ENCODE peak calls at places on chromosomes 5 and 9, in four cellular contexts. E is HepG2, K is H1, D is GM12878. C is an unnamed sample.

GRCh38 chr9:33676746-33677505 is 118.4 kb upstream of the PRSS3 start:
- DNase-seq in D (no peak), K (peak; percentile 74), E (no peak), C (peak; percentile 35)

GRCh38 chr5:87170799-87171198 is 96.9 kb upstream of the RASA1 start:
- DNase-seq in E (no peak), K (no peak), D (no peak), C (no peak)

GRCh38 chr9:129520981-129521380 is 99.9 kb downstream of the C9orf50 start:
- DNase-seq in E (no peak), K (no peak), D (no peak), C (no peak)

GRCh38 chr9:86838883-86839497 is 108.3 kb downstream of the GAS1 start:
- DNase-seq in D (no peak), E (no peak), K (no peak), C (no peak)

GRCh38 chr9:130779153-130779855 is 55.8 kb upstream of the ABL1 start:
- DNase-seq in D (no peak), E (no peak), K (no peak), C (no peak)

GRCh38 chr5:3027185-3027865 is 275.8 kb upstream of the IRX2 start:
- DNase-seq in E (no peak), D (no peak), K (no peak), C (no peak)

GRCh38 chr5:58764199-58764598 is 181.3 kb downstream of the RAB3C start:
- DNase-seq in E (no peak), K (no peak), D (no peak), C (no peak)

GRCh38 chr9:114008667-114009410 is 69.3 kb downstream of the AMBP start:
- DNase-seq in K (peak; percentile 32), D (no peak), E (no peak), C (no peak)

GRCh38 chr5:31193591-31194457 is at the start of gene CDH6:
- DNase-seq in D (no peak), K (peak; percentile 79), E (no peak), C (no peak)

GRCh38 chr9:14062449-14063187 is 251.3 kb downstream of the NFIB start:
- DNase-seq in D (no peak), E (no peak), K (no peak), C (no peak)

GRCh38 chr5:128777052-128777451 is 188.2 kb upstream of the SLC27A6 start:
- DNase-seq in E (no peak), D (peak; percentile 7), K (no peak), C (no peak)

GRCh38 chr9:11163843-11164242 is 551.0 kb upstream of the PTPRD start:
- DNase-seq in E (no peak), D (no peak), K (no peak), C (no peak)

GRCh38 chr5:141618030-141618803 is 583 bp downstream of the DIAPH1 start:
- DNase-seq in K (peak; percentile 76), E (peak; percentile 63), D (no peak), C (no peak)

GRCh38 chr9:138020120-138020794 is 142.7 kb downstream of the CACNA1B start:
- DNase-seq in K (peak; percentile 43), D (no peak), E (no peak), C (no peak)

GRCh38 chr5:175521313-175521833 is 43.0 kb downstream of the SFXN1 start:
- DNase-seq in E (no peak), K (no peak), D (no peak), C (no peak)

GRCh38 chr5:424259-425110 is 18.5 kb upstream of the EXOC3 start:
- DNase-seq in K (no peak), D (peak; percentile 82), E (no peak), C (no peak)

GRCh38 chr5:61866930-61867329 is 439.1 kb upstream of the KIF2A start:
- DNase-seq in K (no peak), E (no peak), D (peak; percentile 32), C (peak; percentile 36)

GRCh38 chr9:3787628-3788027 is 261.8 kb upstream of the RFX3 start:
- DNase-seq in K (no peak), D (no peak), E (no peak), C (no peak)

GRCh38 chr9:522658-523057 is 308.0 kb downstream of the DOCK8 start:
- DNase-seq in K (no peak), D (no peak), E (no peak), C (no peak)

GRCh38 chr5:122704247-122705036 is 70.4 kb upstream of the SNX2 start:
- DNase-seq in E (peak; percentile 45), K (no peak), D (no peak), C (peak; percentile 13)

GRCh38 chr9:137441289-137441934 is at the start of gene ENTPD8:
- DNase-seq in K (peak; percentile 93), D (no peak), E (peak; percentile 87), C (peak; percentile 71)

GRCh38 chr9:36828574-36829141 is 205.4 kb downstream of the PAX5 start:
- DNase-seq in E (no peak), D (no peak), K (no peak), C (no peak)

GRCh38 chr5:163705983-163706771 is 200.8 kb downstream of the MAT2B start:
- DNase-seq in D (no peak), K (no peak), E (no peak), C (no peak)

GRCh38 chr5:37823433-37824152 is 16.2 kb downstream of the GDNF start:
- DNase-seq in E (no peak), K (no peak), D (no peak), C (no peak)

GRCh38 chr5:144032375-144032774 is 138.1 kb downstream of the YIPF5 start:
- DNase-seq in K (no peak), D (no peak), E (no peak), C (no peak)
- TF ChIP-seq ATF3 in K (no peak), D (no peak), E (no peak), C (no peak)

GRCh38 chr9:81685763-81686613 is 3.4 kb downstream of the TLE1 start:
- DNase-seq in E (peak; percentile 46), K (no peak), D (no peak), C (no peak)
- TF ChIP-seq CTCF in E (no peak), K (no peak), D (no peak), C (no peak)

GRCh38 chr9:134165357-134166315 is 1.3 kb upstream of the RNU6ATAC start:
- DNase-seq in D (no peak), E (no peak), K (no peak), C (peak; percentile 36)
- TF ChIP-seq RFX5 in D (no peak), E (no peak), K (no peak), C (no peak)

DNA sequence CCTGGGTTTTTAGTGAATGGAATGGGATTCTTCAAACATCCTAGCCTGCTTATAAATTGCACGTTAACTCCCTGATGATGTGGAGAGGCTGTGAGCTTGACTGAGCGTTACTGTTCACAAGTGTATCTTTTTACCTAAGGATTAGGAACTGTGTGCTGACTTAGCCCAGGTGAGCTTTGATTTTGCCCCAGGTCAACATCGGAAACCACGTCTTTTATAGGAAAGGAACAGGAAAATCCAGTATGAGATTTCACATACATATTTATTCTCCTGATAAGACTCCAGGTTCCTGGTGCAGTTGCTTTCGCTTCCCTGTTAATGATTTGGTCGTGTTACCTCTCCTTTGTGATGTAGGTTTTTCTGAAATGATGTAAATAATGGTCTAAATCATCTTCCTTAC is 103.2 kb upstream of the BASP1 start:
- DNase-seq in D (no peak), K (no peak), E (no peak), C (no peak)
- TF ChIP-seq ATF3 in D (no peak), K (no peak), E (no peak), C (no peak)

DNA sequence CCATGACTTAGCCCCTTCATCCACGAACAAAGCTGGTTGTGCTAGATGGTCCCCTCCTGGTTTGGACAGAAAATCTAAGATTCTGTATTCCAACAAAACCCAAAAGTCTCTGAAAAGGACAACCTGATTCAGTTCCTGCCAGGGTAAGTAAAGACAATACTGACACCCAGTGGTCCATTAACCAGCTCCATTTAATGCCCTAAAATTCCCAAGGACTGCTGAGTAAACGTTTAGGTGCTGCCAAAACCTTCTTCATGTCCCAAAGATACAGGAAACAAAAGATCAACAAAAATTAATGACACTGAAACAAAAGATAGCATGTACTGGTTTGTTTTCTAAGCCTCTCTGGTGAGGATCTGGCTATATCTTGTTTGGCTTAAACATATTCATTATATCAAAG is 25.3 kb upstream of the PPP1R2B start:
- DNase-seq in K (no peak), D (no peak), E (peak; percentile 26), C (no peak)
- TF ChIP-seq CTCF in K (no peak), D (peak; percentile 45), E (peak; percentile 56), C (no peak)

DNA sequence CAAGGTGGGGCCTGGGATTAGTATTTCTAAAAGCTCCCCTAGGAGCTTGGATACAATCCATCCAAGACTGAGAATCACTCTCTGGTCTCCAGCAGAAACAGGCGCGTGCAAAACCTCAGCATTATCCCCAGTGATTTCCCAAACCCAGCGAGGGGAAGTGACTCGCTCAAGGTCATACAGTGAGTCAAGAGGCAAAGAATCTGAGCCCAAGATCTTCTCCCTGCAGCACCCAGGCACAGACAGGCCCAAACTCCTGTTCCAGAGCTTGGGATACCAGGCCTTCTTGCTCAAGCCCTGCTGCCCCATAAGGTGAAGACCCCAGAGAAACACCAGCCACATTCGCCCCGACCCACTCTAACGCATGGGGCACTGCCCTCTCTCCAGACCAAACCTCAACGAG is 33.2 kb downstream of the SHB start:
- DNase-seq in D (no peak), E (peak; percentile 66), K (no peak), C (no peak)
- TF ChIP-seq RFX5 in D (no peak), E (no peak), K (no peak), C (no peak)

GRCh38 chr9:92976436-92976835 is 29.1 kb downstream of the FGD3 start:
- DNase-seq in E (no peak), K (no peak), D (no peak), C (no peak)
- TF ChIP-seq ATF3 in E (no peak), K (no peak), D (no peak), C (no peak)

GRCh38 chr5:39638803-39639202 is 214.0 kb upstream of the DAB2 start:
- DNase-seq in E (no peak), K (no peak), D (no peak), C (no peak)
- TF ChIP-seq CTCF in E (no peak), K (no peak), D (no peak), C (no peak)

GRCh38 chr5:72920690-72921089 is 35.2 kb upstream of the FCHO2 start:
- DNase-seq in E (no peak), K (no peak), D (no peak), C (no peak)
- TF ChIP-seq RFX5 in E (no peak), K (no peak), D (no peak), C (no peak)

GRCh38 chr9:126439402-126439765 is 112.8 kb downstream of the MVB12B start:
- DNase-seq in E (no peak), K (no peak), D (no peak), C (no peak)

GRCh38 chr9:126438757-126439401 is 112.2 kb downstream of the MVB12B start:
- DNase-seq in D (no peak), E (no peak), K (no peak), C (no peak)

GRCh38 chr9:126435626-126436025 is 109.0 kb downstream of the MVB12B start:
- DNase-seq in K (no peak), D (no peak), E (no peak), C (no peak)

GRCh38 chr9:126435105-126435504 is 108.5 kb downstream of the MVB12B start:
- DNase-seq in K (no peak), D (no peak), E (no peak), C (no peak)

GRCh38 chr9:126436545-126437269 is 110.1 kb downstream of the MVB12B start:
- DNase-seq in D (no peak), K (no peak), E (no peak), C (no peak)
- TF ChIP-seq ATF3 in D (no peak), K (no peak), E (no peak), C (no peak)